ENCODE peak calls at places on chromosomes 16 and 17, in seven cellular contexts. One of them, this sample, is unnamed.

GRCh38 chr17:83183951-83184506 is 104.6 kb downstream of the METRNL start:
- DNase-seq in HCT116: no peak
- DNase-seq in H1: no peak
- DNase-seq in HepG2: no peak
- DNase-seq in K562: no peak
- DNase-seq in SK-N-SH: no peak
- DNase-seq in GM12878: no peak
- DNase-seq in this sample: no peak

GRCh38 chr16:19722981-19723380 is 4.9 kb downstream of the IQCK start:
- DNase-seq in HCT116: no peak
- DNase-seq in H1: no peak
- DNase-seq in HepG2: no peak
- DNase-seq in K562: no peak
- DNase-seq in SK-N-SH: no peak
- DNase-seq in GM12878: no peak
- DNase-seq in this sample: no peak

GRCh38 chr16:53094013-53094630 is 39.3 kb downstream of the CHD9 start:
- DNase-seq in HCT116: no peak
- DNase-seq in H1: no peak
- DNase-seq in HepG2: no peak
- DNase-seq in K562: peak; percentile 78
- DNase-seq in SK-N-SH: no peak
- DNase-seq in GM12878: peak; percentile 45
- DNase-seq in this sample: no peak

GRCh38 chr16:88062341-88062861 is 111.2 kb downstream of the BANP start:
- DNase-seq in HCT116: no peak
- DNase-seq in H1: no peak
- DNase-seq in HepG2: no peak
- DNase-seq in K562: no peak
- DNase-seq in SK-N-SH: peak; percentile 63
- DNase-seq in GM12878: no peak
- DNase-seq in this sample: no peak

GRCh38 chr17:17514361-17514992 is 18.3 kb upstream of the RASD1 start:
- DNase-seq in HCT116: no peak
- DNase-seq in H1: no peak
- DNase-seq in HepG2: no peak
- DNase-seq in K562: no peak
- DNase-seq in SK-N-SH: peak; percentile 59
- DNase-seq in GM12878: no peak
- DNase-seq in this sample: no peak

GRCh38 chr16:6113749-6114148 is 1016.2 kb upstream of the EEF2KMT start:
- DNase-seq in HCT116: no peak
- DNase-seq in H1: no peak
- DNase-seq in HepG2: no peak
- DNase-seq in K562: no peak
- DNase-seq in SK-N-SH: no peak
- DNase-seq in GM12878: no peak
- DNase-seq in this sample: no peak

GRCh38 chr16:4651842-4652241 is 27.2 kb downstream of the MGRN1 start:
- DNase-seq in HCT116: no peak
- DNase-seq in H1: no peak
- DNase-seq in HepG2: no peak
- DNase-seq in K562: no peak
- DNase-seq in SK-N-SH: no peak
- DNase-seq in GM12878: no peak
- DNase-seq in this sample: no peak

GRCh38 chr16:57444711-57445110 is 2.5 kb downstream of the CIAPIN1 start:
- DNase-seq in HCT116: no peak
- DNase-seq in H1: no peak
- DNase-seq in HepG2: no peak
- DNase-seq in K562: no peak
- DNase-seq in SK-N-SH: no peak
- DNase-seq in GM12878: no peak
- DNase-seq in this sample: no peak

GRCh38 chr17:35433075-35433894 is 985 bp upstream of the SLFN12 start:
- DNase-seq in HCT116: peak; percentile 85
- DNase-seq in H1: peak; percentile 82
- DNase-seq in HepG2: peak; percentile 81
- DNase-seq in K562: peak; percentile 72
- DNase-seq in SK-N-SH: no peak
- DNase-seq in GM12878: peak; percentile 40
- DNase-seq in this sample: peak; percentile 97

GRCh38 chr17:30436729-30437128 is 40.5 kb upstream of the GOSR1 start:
- DNase-seq in HCT116: no peak
- DNase-seq in H1: no peak
- DNase-seq in HepG2: no peak
- DNase-seq in K562: no peak
- DNase-seq in SK-N-SH: no peak
- DNase-seq in GM12878: no peak
- DNase-seq in this sample: no peak

GRCh38 chr16:21683184-21683583 is 19.4 kb downstream of the OTOA start:
- DNase-seq in HCT116: no peak
- DNase-seq in H1: no peak
- DNase-seq in HepG2: no peak
- DNase-seq in K562: no peak
- DNase-seq in SK-N-SH: no peak
- DNase-seq in GM12878: no peak
- DNase-seq in this sample: no peak

GRCh38 chr16:21684199-21684598 is 20.4 kb downstream of the OTOA start:
- DNase-seq in HCT116: peak; percentile 4
- DNase-seq in H1: no peak
- DNase-seq in HepG2: peak; percentile 50
- DNase-seq in K562: peak; percentile 49
- DNase-seq in SK-N-SH: peak; percentile 42
- DNase-seq in GM12878: no peak
- DNase-seq in this sample: peak; percentile 22

GRCh38 chr16:21689107-21689506 is 25.3 kb downstream of the OTOA start:
- DNase-seq in HCT116: no peak
- DNase-seq in H1: no peak
- DNase-seq in HepG2: no peak
- DNase-seq in K562: no peak
- DNase-seq in SK-N-SH: no peak
- DNase-seq in GM12878: no peak
- DNase-seq in this sample: no peak

GRCh38 chr16:21685034-21685455 is 21.3 kb downstream of the OTOA start:
- DNase-seq in HCT116: no peak
- DNase-seq in H1: no peak
- DNase-seq in HepG2: no peak
- DNase-seq in K562: peak; percentile 26
- DNase-seq in SK-N-SH: no peak
- DNase-seq in GM12878: no peak
- DNase-seq in this sample: no peak
- TF ChIP-seq JUND in HCT116: no peak
- TF ChIP-seq JUND in H1: no peak
- TF ChIP-seq JUND in HepG2: no peak
- TF ChIP-seq JUND in K562: no peak
- TF ChIP-seq JUND in SK-N-SH: no peak
- TF ChIP-seq JUND in GM12878: no peak
- TF ChIP-seq JUND in this sample: no peak

DNA sequence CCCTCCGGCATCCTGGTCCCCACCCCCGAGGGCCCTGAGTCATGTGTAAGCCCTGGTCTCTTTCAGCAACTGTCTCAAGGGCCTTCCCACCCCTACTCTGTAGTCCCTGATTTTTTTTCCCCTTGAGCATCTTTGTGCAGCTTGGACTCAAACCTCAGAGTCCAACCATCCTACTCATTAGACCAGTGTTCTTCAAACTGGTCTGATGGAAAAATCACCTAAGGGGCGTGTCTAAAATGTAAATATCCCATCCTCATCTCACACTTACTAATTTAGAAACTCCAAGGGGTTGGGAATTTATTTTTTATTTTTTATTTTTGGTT is 624 bp downstream of the G6PC3 start:
- DNase-seq in HCT116: no peak
- DNase-seq in H1: no peak
- DNase-seq in HepG2: no peak
- DNase-seq in K562: no peak
- DNase-seq in SK-N-SH: no peak
- DNase-seq in GM12878: no peak
- DNase-seq in this sample: no peak
- TF ChIP-seq JUND in HCT116: no peak
- TF ChIP-seq JUND in H1: no peak
- TF ChIP-seq JUND in HepG2: no peak
- TF ChIP-seq JUND in K562: no peak
- TF ChIP-seq JUND in SK-N-SH: no peak
- TF ChIP-seq JUND in GM12878: no peak
- TF ChIP-seq JUND in this sample: no peak

DNA sequence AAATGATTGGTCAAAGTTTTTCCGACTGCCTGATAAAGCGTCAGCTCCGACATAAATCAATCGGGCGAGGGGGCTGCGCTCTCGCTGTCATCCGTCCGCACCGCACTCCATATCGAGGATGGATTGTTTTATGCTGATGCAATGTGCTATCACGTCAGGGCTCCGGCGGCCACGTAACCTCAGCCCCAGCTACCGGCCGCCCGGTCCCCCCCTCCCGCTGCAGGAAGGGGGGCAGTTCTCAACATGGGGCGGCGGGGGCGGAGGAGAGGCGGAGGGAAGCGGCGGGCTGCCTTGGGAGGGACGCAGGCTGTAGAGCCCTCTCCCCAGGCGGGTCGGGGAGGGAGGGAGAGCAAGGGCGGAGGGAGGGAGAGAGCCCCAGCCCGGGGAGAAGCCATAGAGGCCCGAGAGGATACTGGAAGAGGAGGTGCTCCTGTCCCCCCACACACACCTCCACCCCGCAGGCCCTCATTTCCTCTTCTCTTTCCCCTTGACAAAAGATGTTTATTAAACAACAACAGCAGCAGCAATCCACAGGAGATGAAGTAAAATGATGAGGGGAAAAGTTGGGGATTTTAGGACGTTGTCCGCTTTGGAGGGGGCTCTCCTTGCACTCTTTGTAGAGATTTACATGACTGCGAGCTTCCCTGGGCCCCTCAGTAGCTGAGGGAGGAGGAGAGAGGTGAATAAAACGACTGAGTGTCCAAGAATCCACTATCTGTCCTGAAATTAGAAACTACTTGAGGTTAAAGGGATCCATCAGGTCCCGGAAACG is 498 bp upstream of the HOXB9 start:
- DNase-seq in HCT116: peak; percentile 88
- DNase-seq in H1: no peak
- DNase-seq in HepG2: no peak
- DNase-seq in K562: peak; percentile 99
- DNase-seq in SK-N-SH: no peak
- DNase-seq in GM12878: no peak
- DNase-seq in this sample: no peak
- TF ChIP-seq JUND in HCT116: peak; percentile 42
- TF ChIP-seq JUND in H1: no peak
- TF ChIP-seq JUND in HepG2: no peak
- TF ChIP-seq JUND in K562: peak; percentile 96
- TF ChIP-seq JUND in SK-N-SH: no peak
- TF ChIP-seq JUND in GM12878: no peak
- TF ChIP-seq JUND in this sample: no peak

GRCh38 chr17:81607431-81607830 is 29.5 kb downstream of the NPLOC4 start:
- DNase-seq in HCT116: no peak
- DNase-seq in H1: no peak
- DNase-seq in HepG2: no peak
- DNase-seq in K562: no peak
- DNase-seq in SK-N-SH: no peak
- DNase-seq in GM12878: no peak
- DNase-seq in this sample: no peak
- TF ChIP-seq JUND in HCT116: no peak
- TF ChIP-seq JUND in H1: no peak
- TF ChIP-seq JUND in HepG2: no peak
- TF ChIP-seq JUND in K562: no peak
- TF ChIP-seq JUND in SK-N-SH: no peak
- TF ChIP-seq JUND in GM12878: no peak
- TF ChIP-seq JUND in this sample: no peak